ENCODE peak calls at places on chromosomes 4 and X, in four cellular contexts. E, S, V and Q are unnamed samples.
A peak's percentile ranks its signal among the peaks of the same experiment; 100 is the strongest.

GRCh38 chrX:51803833-51804232 is 60.6 kb downstream of the GSPT2 start:
- DNase-seq in E (no peak), S (no peak), V (no peak), Q (no peak)

GRCh38 chr4:67700119-67700873 is 659 bp downstream of the UBA6 start:
- DNase-seq in E (peak; percentile 21), S (no peak), V (peak; percentile 15), Q (no peak)

GRCh38 chr4:37434469-37434868 is 189.9 kb downstream of the NWD2 start:
- DNase-seq in E (no peak), S (no peak), V (no peak), Q (no peak)

GRCh38 chr4:40576651-40577480 is 52.8 kb downstream of the RBM47 start:
- DNase-seq in E (peak; percentile 48), S (peak; percentile 85), V (no peak), Q (peak; percentile 83)

GRCh38 chr4:154741877-154742851 is 1.6 kb upstream of the LRAT start:
- DNase-seq in E (no peak), S (no peak), V (peak; percentile 30), Q (no peak)

GRCh38 chr4:1564535-1565375 is 119.4 kb downstream of the FAM53A start:
- DNase-seq in E (no peak), S (no peak), V (no peak), Q (no peak)

GRCh38 chr4:152408514-152409327 is 127.2 kb downstream of the FBXW7 start:
- DNase-seq in E (peak; percentile 28), S (no peak), V (peak; percentile 8), Q (no peak)

GRCh38 chrX:46837543-46838481 is 969 bp downstream of the RP2 start:
- DNase-seq in E (no peak), S (no peak), V (peak; percentile 5), Q (no peak)

GRCh38 chr4:155759372-155760252 is 791 bp downstream of the GUCY1B1 start:
- DNase-seq in E (peak; percentile 1), S (peak; percentile 25), V (peak; percentile 84), Q (peak; percentile 89)

GRCh38 chr4:31613946-31614623 is 893.9 kb downstream of the PCDH7 start:
- DNase-seq in E (no peak), S (no peak), V (no peak), Q (no peak)

GRCh38 chr4:184198190-184198589 is 19.5 kb downstream of the ENPP6 start:
- DNase-seq in E (no peak), S (no peak), V (no peak), Q (no peak)

GRCh38 chr4:83356899-83357661 is 22.4 kb upstream of the HPSE start:
- DNase-seq in E (no peak), S (no peak), V (no peak), Q (no peak)

GRCh38 chrX:8274166-8274565 is 103.1 kb upstream of the VCX2 start:
- DNase-seq in E (no peak), S (no peak), V (no peak), Q (no peak)

GRCh38 chr4:96347582-96347981 is 507.7 kb downstream of the PDHA2 start:
- DNase-seq in E (no peak), S (no peak), V (no peak), Q (no peak)

GRCh38 chr4:96342790-96343455 is 503.0 kb downstream of the PDHA2 start:
- DNase-seq in E (no peak), S (no peak), V (no peak), Q (no peak)

GRCh38 chr4:96343836-96344235 is 503.9 kb downstream of the PDHA2 start:
- DNase-seq in E (no peak), S (no peak), V (no peak), Q (no peak)
- TF ChIP-seq EP300 in E (no peak), S (no peak), V (no peak), Q (no peak)

GRCh38 chrX:109840585-109840984 is 107.5 kb upstream of the ACSL4 start:
- DNase-seq in E (peak; percentile 82), S (no peak), V (no peak), Q (peak; percentile 72)
- TF ChIP-seq POLR2AphosphoS5 in E (peak; percentile 38), S (no peak), V (no peak), Q (peak; percentile 12)

DNA sequence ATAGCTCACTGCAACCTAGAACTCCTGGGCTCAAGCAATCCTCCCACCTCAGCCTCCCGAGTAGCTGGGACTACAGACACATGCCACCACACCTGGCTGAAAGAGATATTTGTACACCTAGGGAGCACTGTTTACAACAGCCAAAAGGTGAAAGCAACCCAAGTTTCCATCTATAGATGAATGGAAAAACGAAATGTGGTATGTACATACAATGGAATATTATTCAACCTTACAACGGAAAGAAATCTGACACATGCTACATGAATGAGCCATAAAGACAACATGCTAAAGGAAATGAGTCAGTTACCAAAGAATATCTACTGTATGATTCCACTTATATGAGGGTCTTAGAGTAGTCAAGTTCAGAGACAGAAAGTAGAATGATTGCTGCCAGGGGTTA is 52.2 kb downstream of the ABCG2 start:
- DNase-seq in E (no peak), S (no peak), V (no peak), Q (no peak)
- H3K4me1 ChIP-seq in E (no peaks in the 10 kb centered on the region), S (peaks cover 9% of the 10 kb centered on the region), V (peaks cover 2% of the 10 kb centered on the region), Q (no peaks in the 10 kb centered on the region)

GRCh38 chr4:24594887-24595286 is 10.5 kb upstream of the DHX15 start:
- DNase-seq in E (no peak), S (no peak), V (no peak), Q (no peak)
- TF ChIP-seq EP300 in E (no peak), S (no peak), V (no peak), Q (no peak)